ENCODE peak calls at places on chromosomes 7 and 10, in six cellular contexts. W, G, M, O, U and L are unnamed samples.

GRCh38 chr7:37448057-37448636 is 517 bp downstream of the ELMO1 start:
- DNase-seq in O (peak; percentile 71), W (no peak), G (no peak), U (no peak), M (peak; percentile 70), L (peak; percentile 90)

GRCh38 chr10:133325761-133326463 is 10.8 kb downstream of the CALY start:
- DNase-seq in M (peak; percentile 42), G (no peak), W (no peak), O (no peak), U (peak; percentile 46), L (peak; percentile 69)

GRCh38 chr7:142918901-142919300 is 14.6 kb downstream of the TRPV5 start:
- DNase-seq in M (no peak), W (no peak), O (no peak), U (no peak), G (no peak), L (no peak)

GRCh38 chr7:94389381-94389780 is 5.3 kb upstream of the COL1A2 start:
- DNase-seq in M (no peak), G (no peak), U (no peak), O (no peak), W (no peak), L (no peak)

GRCh38 chr10:63718006-63718405 is 196.8 kb downstream of the REEP3 start:
- DNase-seq in U (no peak), W (no peak), G (no peak), M (no peak), O (no peak), L (no peak)

GRCh38 chr10:76382381-76382851 is 951.0 kb downstream of the LRMDA start:
- DNase-seq in O (no peak), M (no peak), G (no peak), U (no peak), W (no peak), L (no peak)

GRCh38 chr10:96984512-96985225 is 152.6 kb downstream of the LCOR start:
- DNase-seq in O (no peak), M (no peak), U (no peak), W (no peak), G (no peak), L (no peak)

GRCh38 chr7:117808273-117808868 is 64.9 kb downstream of the CTTNBP2 start:
- DNase-seq in M (no peak), G (peak; percentile 86), W (no peak), O (peak; percentile 64), U (peak; percentile 36), L (no peak)

GRCh38 chr7:23184709-23185354 is 3.0 kb downstream of the NUP42 start:
- DNase-seq in U (no peak), W (peak; percentile 27), G (no peak), M (no peak), O (no peak), L (no peak)

GRCh38 chr10:11551915-11552602 is 59.4 kb downstream of the USP6NL start:
- DNase-seq in M (no peak), O (no peak), U (no peak), G (no peak), W (no peak), L (no peak)

GRCh38 chr7:112157072-112157471 is 49.1 kb downstream of the DOCK4 start:
- DNase-seq in U (no peak), G (no peak), O (no peak), W (no peak), M (no peak), L (no peak)

GRCh38 chr10:128147669-128148068 is 21.4 kb upstream of the MKI67 start:
- DNase-seq in G (no peak), U (no peak), W (no peak), O (no peak), M (no peak), L (no peak)

GRCh38 chr7:117780832-117781231 is 92.4 kb downstream of the CTTNBP2 start:
- DNase-seq in W (no peak), O (no peak), U (no peak), G (no peak), M (no peak), L (no peak)

GRCh38 chr7:152872061-152872744 is 112.7 kb downstream of the ACTR3B start:
- DNase-seq in W (no peak), M (no peak), O (no peak), U (no peak), G (no peak), L (peak; percentile 67)

GRCh38 chr7:101848168-101848951 is 30.9 kb downstream of the CUX1 start:
- DNase-seq in O (no peak), W (no peak), U (no peak), M (no peak), G (no peak), L (no peak)

GRCh38 chr7:29415215-29415614 is 148.4 kb upstream of the PRR15 start:
- DNase-seq in O (no peak), G (no peak), U (no peak), M (no peak), W (no peak), L (no peak)

GRCh38 chr7:2001601-2002442 is 230.9 kb downstream of the MAD1L1 start:
- DNase-seq in O (peak; percentile 51), W (no peak), M (peak; percentile 33), G (no peak), U (peak; percentile 17), L (peak; percentile 79)

GRCh38 chr7:105643857-105644256 is 62.6 kb upstream of the EFCAB10 start:
- DNase-seq in O (no peak), U (no peak), W (no peak), G (no peak), M (no peak), L (no peak)

GRCh38 chr7:88075216-88075615 is 141.2 kb downstream of the ADAM22 start:
- DNase-seq in M (no peak), O (no peak), G (no peak), W (no peak), U (no peak), L (no peak)

GRCh38 chr7:28607179-28607578 is 194.9 kb downstream of the CREB5 start:
- DNase-seq in O (no peak), G (no peak), M (no peak), W (no peak), U (no peak), L (no peak)

GRCh38 chr7:155490697-155491628 is 33.0 kb downstream of the EN2 start:
- DNase-seq in G (peak; percentile 34), W (no peak), U (no peak), O (peak; percentile 66), M (peak; percentile 82), L (peak; percentile 66)

GRCh38 chr10:100866010-100866409 is 46.8 kb upstream of the SLF2 start:
- DNase-seq in O (no peak), W (no peak), G (no peak), U (no peak), M (no peak), L (no peak)

GRCh38 chr10:97192952-97193435 is 7.2 kb upstream of the SLIT1 start:
- DNase-seq in W (no peak), U (no peak), M (no peak), O (no peak), G (no peak), L (no peak)

GRCh38 chr7:81600608-81601007 is 169.2 kb downstream of the HGF start:
- DNase-seq in U (no peak), O (no peak), G (no peak), M (no peak), W (no peak), L (no peak)

GRCh38 chr10:100735345-100736143 is 9.8 kb upstream of the PAX2 start:
- DNase-seq in U (no peak), W (no peak), M (no peak), O (no peak), G (no peak), L (no peak)

GRCh38 chr7:72211175-72211574 is 201.0 kb downstream of the CALN1 start:
- DNase-seq in W (no peak), U (no peak), M (no peak), G (no peak), O (no peak), L (no peak)

GRCh38 chr7:141071260-141071854 is 2.5 kb upstream of the TMEM178B start:
- DNase-seq in O (no peak), W (peak; percentile 48), M (no peak), G (peak; percentile 80), U (peak; percentile 26), L (no peak)

DNA sequence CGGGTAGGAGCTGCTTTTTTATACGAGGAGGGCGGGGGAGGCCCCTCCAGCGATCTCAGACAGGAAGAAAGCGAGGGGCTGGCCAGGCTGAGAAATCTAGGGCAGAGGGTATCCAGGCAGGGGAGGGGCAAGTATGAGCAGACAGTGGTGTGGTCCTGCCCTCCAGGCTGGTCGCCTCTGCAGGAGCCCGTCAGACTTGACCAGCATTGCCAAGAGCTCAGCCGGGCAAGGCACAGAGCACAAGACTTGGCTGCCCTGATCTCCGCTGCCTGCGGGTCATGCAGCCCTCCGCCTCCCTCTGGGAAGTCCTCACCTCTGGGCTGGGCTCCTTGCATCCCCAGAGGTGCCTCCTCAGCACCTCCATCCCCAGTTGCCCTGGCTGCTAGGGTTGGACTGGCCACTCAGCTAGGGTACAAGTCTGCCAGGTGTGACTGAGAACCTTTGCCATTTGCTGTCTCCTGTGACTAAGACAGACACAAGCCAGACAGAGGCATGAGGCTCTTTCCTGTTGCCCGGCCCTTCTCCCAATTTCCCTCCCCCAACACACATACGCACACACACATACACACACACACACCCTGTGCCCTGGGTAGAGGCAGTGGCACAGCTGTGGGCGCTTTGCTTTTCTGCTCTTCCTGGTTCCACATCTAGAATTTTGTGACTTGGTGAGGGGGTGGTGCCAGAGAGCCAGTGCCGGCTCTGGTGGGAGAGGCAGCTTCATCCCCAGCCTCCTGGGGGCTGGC is 59.1 kb upstream of the PPIF start:
- DNase-seq in O (no peak), U (no peak), W (no peak), M (peak; percentile 49), G (no peak), L (no peak)
- H3K4me1 ChIP-seq in O (no peaks in the 10 kb centered on the region), U (no peaks in the 10 kb centered on the region), W (peaks cover 43% of the 10 kb centered on the region), M (peaks cover 39% of the 10 kb centered on the region), G (peaks cover 32% of the 10 kb centered on the region), L (peaks cover 67% of the 10 kb centered on the region)

GRCh38 chr10:74179124-74179710 is 28.2 kb downstream of the ADK start:
- DNase-seq in M (no peak), O (no peak), U (no peak), W (no peak), G (no peak), L (no peak)
- TF ChIP-seq CTCF in M (no peak), O (no peak), U (no peak), W (no peak), G (no peak), L (no peak)

DNA sequence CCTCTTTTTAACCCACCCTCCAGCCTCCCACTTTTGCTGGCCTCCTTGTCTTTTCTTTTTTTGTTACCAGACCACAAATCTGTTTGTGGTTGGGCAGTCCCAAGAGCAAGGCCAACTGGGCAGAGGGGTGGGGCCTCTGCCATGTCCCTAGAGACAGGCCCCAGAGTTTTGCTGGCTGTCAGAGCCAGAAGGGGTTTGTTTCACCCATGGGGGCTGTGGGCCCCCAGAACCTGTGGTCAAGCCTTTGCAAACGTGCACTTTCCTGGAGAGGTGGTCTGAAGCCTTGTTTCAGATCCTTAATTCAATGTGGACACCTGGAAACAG is 10.3 kb downstream of the ZMIZ1 start:
- DNase-seq in U (no peak), O (no peak), G (no peak), M (no peak), W (no peak), L (peak; percentile 28)
- H3K4me1 ChIP-seq in U (peaks cover 79% of the 10 kb centered on the region), O (no peaks in the 10 kb centered on the region), G (peaks cover 100% of the 10 kb centered on the region), M (peaks cover 99% of the 10 kb centered on the region), W (peaks cover 58% of the 10 kb centered on the region), L (peaks cover 100% of the 10 kb centered on the region)

DNA sequence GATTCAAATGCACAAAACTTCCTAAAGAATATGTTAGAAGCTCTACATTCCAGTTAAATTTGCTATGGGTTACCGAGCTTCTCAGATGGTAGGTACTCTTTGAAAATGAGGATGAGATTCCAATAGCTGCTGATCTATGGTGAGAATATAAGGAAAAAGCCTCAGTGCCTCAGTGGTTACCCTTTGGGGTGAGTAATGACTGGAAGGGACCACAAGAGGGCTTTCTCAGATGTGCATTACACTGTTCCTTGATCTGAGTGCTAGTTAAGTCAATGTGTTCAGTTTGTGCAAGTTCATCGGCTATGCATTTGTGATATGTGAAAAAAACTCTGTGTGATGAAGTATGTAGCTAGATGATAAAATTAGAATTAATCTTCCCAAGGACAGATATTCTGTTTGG is 3.5 kb downstream of the NRCAM start:
- DNase-seq in W (peak; percentile 45), G (no peak), O (no peak), M (no peak), U (no peak), L (no peak)
- TF ChIP-seq CTCF in W (peak; percentile 77), G (peak; percentile 35), O (peak; percentile 32), M (no peak), U (peak; percentile 45), L (peak; percentile 46)